ENCODE peak calls at places on chromosomes 13 and 19, in eight cellular contexts. One of them, this sample, is unnamed.

GRCh38 chr19:18768046-18768771 is 22.9 kb downstream of the COMP start:
- DNase-seq in CD8-positive, alpha-beta T cell: no peak
- DNase-seq in foreskin fibroblast: no peak
- DNase-seq in fibroblast of pulmonary artery: no peak
- DNase-seq in mucosa of descending colon: no peak
- DNase-seq in IMR-90: no peak
- DNase-seq in tibial artery: no peak
- DNase-seq in gastrocnemius medialis: no peak
- DNase-seq in this sample: no peak

GRCh38 chr19:49125025-49125731 is 5.8 kb downstream of the PPFIA3 start:
- DNase-seq in tibial artery: no peak
- DNase-seq in gastrocnemius medialis: no peak
- DNase-seq in foreskin fibroblast: no peak
- DNase-seq in fibroblast of pulmonary artery: no peak
- DNase-seq in CD8-positive, alpha-beta T cell: no peak
- DNase-seq in IMR-90: no peak
- DNase-seq in mucosa of descending colon: peak; percentile 89
- DNase-seq in this sample: no peak

GRCh38 chr19:49489601-49490167 is 2.3 kb downstream of the RPL13A start:
- DNase-seq in foreskin fibroblast: no peak
- DNase-seq in tibial artery: no peak
- DNase-seq in CD8-positive, alpha-beta T cell: peak; percentile 32
- DNase-seq in mucosa of descending colon: no peak
- DNase-seq in fibroblast of pulmonary artery: no peak
- DNase-seq in gastrocnemius medialis: no peak
- DNase-seq in IMR-90: no peak
- DNase-seq in this sample: no peak

GRCh38 chr19:30459859-30460258 is 87.7 kb downstream of the ZNF536 start:
- DNase-seq in IMR-90: no peak
- DNase-seq in gastrocnemius medialis: no peak
- DNase-seq in foreskin fibroblast: no peak
- DNase-seq in mucosa of descending colon: no peak
- DNase-seq in fibroblast of pulmonary artery: no peak
- DNase-seq in tibial artery: no peak
- DNase-seq in CD8-positive, alpha-beta T cell: no peak
- DNase-seq in this sample: no peak

GRCh38 chr19:15425321-15425950 is 6.6 kb upstream of the AKAP8L start:
- DNase-seq in IMR-90: no peak
- DNase-seq in CD8-positive, alpha-beta T cell: no peak
- DNase-seq in fibroblast of pulmonary artery: no peak
- DNase-seq in mucosa of descending colon: no peak
- DNase-seq in foreskin fibroblast: no peak
- DNase-seq in tibial artery: no peak
- DNase-seq in gastrocnemius medialis: no peak
- DNase-seq in this sample: no peak

GRCh38 chr19:16540948-16541347 is 1.3 kb downstream of the CHERP start:
- DNase-seq in mucosa of descending colon: no peak
- DNase-seq in gastrocnemius medialis: no peak
- DNase-seq in tibial artery: no peak
- DNase-seq in CD8-positive, alpha-beta T cell: no peak
- DNase-seq in IMR-90: no peak
- DNase-seq in fibroblast of pulmonary artery: no peak
- DNase-seq in foreskin fibroblast: no peak
- DNase-seq in this sample: no peak

GRCh38 chr13:111952814-111953213 is 114.1 kb upstream of the SOX1 start:
- DNase-seq in mucosa of descending colon: no peak
- DNase-seq in foreskin fibroblast: no peak
- DNase-seq in CD8-positive, alpha-beta T cell: no peak
- DNase-seq in IMR-90: no peak
- DNase-seq in gastrocnemius medialis: no peak
- DNase-seq in fibroblast of pulmonary artery: no peak
- DNase-seq in tibial artery: no peak
- DNase-seq in this sample: no peak

GRCh38 chr13:99058527-99059495 is 80.9 kb upstream of the DOCK9 start:
- DNase-seq in CD8-positive, alpha-beta T cell: no peak
- DNase-seq in foreskin fibroblast: no peak
- DNase-seq in tibial artery: no peak
- DNase-seq in mucosa of descending colon: no peak
- DNase-seq in gastrocnemius medialis: no peak
- DNase-seq in fibroblast of pulmonary artery: no peak
- DNase-seq in IMR-90: no peak
- DNase-seq in this sample: no peak

GRCh38 chr19:17530586-17530985 is 19.1 kb downstream of the PGLS start:
- DNase-seq in mucosa of descending colon: no peak
- DNase-seq in foreskin fibroblast: no peak
- DNase-seq in tibial artery: no peak
- DNase-seq in CD8-positive, alpha-beta T cell: no peak
- DNase-seq in gastrocnemius medialis: no peak
- DNase-seq in IMR-90: no peak
- DNase-seq in fibroblast of pulmonary artery: no peak
- DNase-seq in this sample: no peak

GRCh38 chr19:48715681-48716171 is 3.8 kb downstream of the MAMSTR start:
- DNase-seq in gastrocnemius medialis: peak; percentile 32
- DNase-seq in foreskin fibroblast: no peak
- DNase-seq in fibroblast of pulmonary artery: no peak
- DNase-seq in tibial artery: no peak
- DNase-seq in mucosa of descending colon: no peak
- DNase-seq in CD8-positive, alpha-beta T cell: no peak
- DNase-seq in IMR-90: no peak
- DNase-seq in this sample: peak; percentile 12

GRCh38 chr13:101452519-101453485 is at the start of gene ITGBL1:
- DNase-seq in IMR-90: peak; percentile 25
- DNase-seq in mucosa of descending colon: peak; percentile 52
- DNase-seq in tibial artery: peak; percentile 76
- DNase-seq in foreskin fibroblast: peak; percentile 72
- DNase-seq in gastrocnemius medialis: no peak
- DNase-seq in fibroblast of pulmonary artery: peak; percentile 17
- DNase-seq in CD8-positive, alpha-beta T cell: no peak
- DNase-seq in this sample: peak; percentile 7

GRCh38 chr13:61128850-61129645 is 286.6 kb downstream of the PCDH20 start:
- DNase-seq in IMR-90: no peak
- DNase-seq in tibial artery: no peak
- DNase-seq in fibroblast of pulmonary artery: no peak
- DNase-seq in gastrocnemius medialis: no peak
- DNase-seq in mucosa of descending colon: no peak
- DNase-seq in foreskin fibroblast: no peak
- DNase-seq in CD8-positive, alpha-beta T cell: no peak
- DNase-seq in this sample: no peak

DNA sequence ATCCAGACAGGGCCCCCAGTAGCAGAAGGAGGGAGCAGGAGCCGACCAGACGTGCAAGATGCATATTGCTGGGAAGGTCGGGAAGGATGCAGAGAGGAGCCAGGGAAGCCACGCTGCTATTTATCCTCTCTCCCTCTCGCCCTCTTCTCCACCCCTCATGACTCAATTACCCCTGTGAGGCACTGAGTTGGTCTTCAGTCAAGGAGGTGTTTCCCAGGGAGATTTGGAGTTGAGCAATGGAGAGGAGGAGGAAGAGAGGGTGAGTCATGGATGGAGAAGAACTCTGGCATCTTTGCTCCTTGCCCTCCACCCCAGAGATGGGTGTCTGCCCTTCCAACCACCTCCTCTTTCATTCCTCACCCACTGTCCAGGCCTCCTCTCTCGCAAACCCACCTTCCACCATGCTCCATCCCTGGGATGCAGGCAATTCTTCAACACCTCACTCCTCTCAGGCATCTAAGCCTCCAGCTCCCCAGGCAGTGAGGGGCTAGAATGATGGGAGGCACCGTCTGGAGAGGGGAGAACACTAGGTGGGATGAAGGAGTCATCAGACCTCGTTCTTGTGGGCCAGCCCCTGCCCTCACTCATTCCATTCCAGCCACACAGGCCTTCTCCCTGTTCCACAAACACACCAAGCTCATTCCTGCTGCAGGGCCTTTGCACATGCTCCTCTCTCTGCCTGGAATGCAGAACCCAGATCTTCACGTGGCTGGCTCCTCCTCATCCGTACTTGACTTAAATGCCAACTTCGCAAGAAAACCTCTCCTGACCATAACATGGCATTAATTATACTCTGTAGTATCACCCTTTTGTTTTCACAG is at the start of gene SBSN:
- DNase-seq in mucosa of descending colon: no peak
- DNase-seq in IMR-90: peak; percentile 84
- DNase-seq in CD8-positive, alpha-beta T cell: no peak
- DNase-seq in gastrocnemius medialis: no peak
- DNase-seq in fibroblast of pulmonary artery: peak; percentile 68
- DNase-seq in tibial artery: no peak
- DNase-seq in foreskin fibroblast: peak; percentile 85
- DNase-seq in this sample: peak; percentile 79
- H3K4me3 ChIP-seq in mucosa of descending colon: no peak within 1 kb of the TSS
- H3K4me3 ChIP-seq in IMR-90: no peak within 1 kb of the TSS
- H3K4me3 ChIP-seq in CD8-positive, alpha-beta T cell: no peak within 1 kb of the TSS
- H3K4me3 ChIP-seq in gastrocnemius medialis: no peak within 1 kb of the TSS
- H3K4me3 ChIP-seq in fibroblast of pulmonary artery: no peak within 1 kb of the TSS
- H3K4me3 ChIP-seq in tibial artery: no peak within 1 kb of the TSS
- H3K4me3 ChIP-seq in foreskin fibroblast: no peak within 1 kb of the TSS
- H3K4me3 ChIP-seq in this sample: no peak within 1 kb of the TSS

GRCh38 chr19:2543463-2544442 is 67.8 kb downstream of the GADD45B start:
- DNase-seq in fibroblast of pulmonary artery: peak; percentile 99
- DNase-seq in foreskin fibroblast: peak; percentile 98
- DNase-seq in gastrocnemius medialis: peak; percentile 93
- DNase-seq in CD8-positive, alpha-beta T cell: peak; percentile 77
- DNase-seq in tibial artery: peak; percentile 98
- DNase-seq in IMR-90: peak; percentile 98
- DNase-seq in mucosa of descending colon: peak; percentile 92
- DNase-seq in this sample: peak; percentile 99
- TF ChIP-seq CTCF in fibroblast of pulmonary artery: peak; percentile 36
- TF ChIP-seq CTCF in foreskin fibroblast: peak; percentile 32
- TF ChIP-seq CTCF in gastrocnemius medialis: peak; percentile 23
- TF ChIP-seq CTCF in CD8-positive, alpha-beta T cell: no peak
- TF ChIP-seq CTCF in tibial artery: no peak
- TF ChIP-seq CTCF in IMR-90: peak; percentile 56
- TF ChIP-seq CTCF in mucosa of descending colon: no peak
- TF ChIP-seq CTCF in this sample: peak; percentile 46

GRCh38 chr19:45881082-45881908 is 4.6 kb downstream of the IRF2BP1 start:
- DNase-seq in fibroblast of pulmonary artery: no peak
- DNase-seq in tibial artery: no peak
- DNase-seq in foreskin fibroblast: no peak
- DNase-seq in mucosa of descending colon: no peak
- DNase-seq in CD8-positive, alpha-beta T cell: no peak
- DNase-seq in IMR-90: no peak
- DNase-seq in gastrocnemius medialis: no peak
- DNase-seq in this sample: no peak

GRCh38 chr19:45883586-45883880 is 2.4 kb downstream of the IRF2BP1 start:
- DNase-seq in mucosa of descending colon: no peak
- DNase-seq in tibial artery: no peak
- DNase-seq in IMR-90: no peak
- DNase-seq in foreskin fibroblast: no peak
- DNase-seq in CD8-positive, alpha-beta T cell: no peak
- DNase-seq in gastrocnemius medialis: no peak
- DNase-seq in fibroblast of pulmonary artery: no peak
- DNase-seq in this sample: no peak

GRCh38 chr19:45881909-45882528 is 3.9 kb downstream of the IRF2BP1 start:
- DNase-seq in mucosa of descending colon: peak; percentile 76
- DNase-seq in tibial artery: no peak
- DNase-seq in IMR-90: no peak
- DNase-seq in fibroblast of pulmonary artery: no peak
- DNase-seq in gastrocnemius medialis: no peak
- DNase-seq in CD8-positive, alpha-beta T cell: no peak
- DNase-seq in foreskin fibroblast: no peak
- DNase-seq in this sample: no peak

GRCh38 chr19:45883881-45884681 is 1.9 kb downstream of the IRF2BP1 start:
- DNase-seq in fibroblast of pulmonary artery: no peak
- DNase-seq in CD8-positive, alpha-beta T cell: no peak
- DNase-seq in mucosa of descending colon: peak; percentile 65
- DNase-seq in tibial artery: no peak
- DNase-seq in IMR-90: no peak
- DNase-seq in foreskin fibroblast: no peak
- DNase-seq in gastrocnemius medialis: no peak
- DNase-seq in this sample: no peak

DNA sequence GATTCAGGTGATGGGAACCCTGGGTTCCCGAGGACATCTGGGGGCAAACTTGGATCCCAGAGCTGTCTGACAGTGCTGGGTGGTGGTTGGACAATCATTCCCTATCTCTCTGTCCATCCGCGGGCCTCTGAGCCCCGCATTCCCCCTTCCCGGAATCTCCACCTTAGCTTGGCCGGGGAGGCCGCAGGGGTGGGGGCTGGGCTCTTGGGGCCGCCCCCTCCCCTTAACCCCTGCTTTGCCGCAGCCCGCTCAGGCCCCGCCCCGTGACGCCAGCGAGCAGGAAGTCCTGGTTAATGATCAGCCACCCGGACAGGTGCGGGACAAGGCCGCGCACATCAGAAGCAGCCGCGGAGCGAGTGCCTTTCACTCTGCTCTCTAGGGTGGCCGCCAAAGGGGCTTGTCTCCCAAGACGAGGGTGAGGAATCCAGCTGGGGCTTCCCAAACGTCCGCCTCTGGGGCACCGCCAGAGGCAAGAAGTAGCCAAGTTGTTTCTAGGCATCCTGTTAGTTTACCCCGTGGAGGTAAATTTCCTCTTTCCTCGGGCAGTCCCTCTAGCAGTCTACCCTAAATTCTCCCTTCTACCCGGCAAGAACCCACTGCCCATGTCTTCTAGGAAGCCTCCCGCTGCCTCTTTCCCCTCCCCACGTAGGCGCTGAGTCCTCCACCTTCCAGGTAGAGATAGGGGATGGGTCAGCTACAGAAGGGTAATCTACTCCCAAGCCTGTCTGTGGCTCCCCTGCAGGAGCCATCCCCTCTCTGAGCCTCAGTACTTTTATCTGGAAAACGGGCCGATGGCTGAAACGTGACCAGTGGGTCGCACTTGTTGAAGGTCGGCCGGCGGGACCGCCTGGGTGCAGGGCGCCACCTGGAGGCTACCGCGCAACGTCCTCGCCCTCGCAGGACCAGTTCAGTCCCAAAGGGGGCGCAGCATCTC is 3.0 kb downstream of the IRF2BP1 start:
- DNase-seq in foreskin fibroblast: peak; percentile 77
- DNase-seq in mucosa of descending colon: peak; percentile 91
- DNase-seq in tibial artery: peak; percentile 85
- DNase-seq in CD8-positive, alpha-beta T cell: peak; percentile 85
- DNase-seq in gastrocnemius medialis: peak; percentile 62
- DNase-seq in fibroblast of pulmonary artery: peak; percentile 92
- DNase-seq in IMR-90: peak; percentile 82
- DNase-seq in this sample: peak; percentile 93
- H3K4me3 ChIP-seq in foreskin fibroblast: no peak overlapping the region
- H3K4me3 ChIP-seq in mucosa of descending colon: no peak overlapping the region
- H3K4me3 ChIP-seq in tibial artery: no peak overlapping the region
- H3K4me3 ChIP-seq in CD8-positive, alpha-beta T cell: no peak overlapping the region
- H3K4me3 ChIP-seq in gastrocnemius medialis: peak overlapping the region; percentile 12
- H3K4me3 ChIP-seq in fibroblast of pulmonary artery: no peak overlapping the region
- H3K4me3 ChIP-seq in IMR-90: no peak overlapping the region
- H3K4me3 ChIP-seq in this sample: peak overlapping the region; percentile 3

DNA sequence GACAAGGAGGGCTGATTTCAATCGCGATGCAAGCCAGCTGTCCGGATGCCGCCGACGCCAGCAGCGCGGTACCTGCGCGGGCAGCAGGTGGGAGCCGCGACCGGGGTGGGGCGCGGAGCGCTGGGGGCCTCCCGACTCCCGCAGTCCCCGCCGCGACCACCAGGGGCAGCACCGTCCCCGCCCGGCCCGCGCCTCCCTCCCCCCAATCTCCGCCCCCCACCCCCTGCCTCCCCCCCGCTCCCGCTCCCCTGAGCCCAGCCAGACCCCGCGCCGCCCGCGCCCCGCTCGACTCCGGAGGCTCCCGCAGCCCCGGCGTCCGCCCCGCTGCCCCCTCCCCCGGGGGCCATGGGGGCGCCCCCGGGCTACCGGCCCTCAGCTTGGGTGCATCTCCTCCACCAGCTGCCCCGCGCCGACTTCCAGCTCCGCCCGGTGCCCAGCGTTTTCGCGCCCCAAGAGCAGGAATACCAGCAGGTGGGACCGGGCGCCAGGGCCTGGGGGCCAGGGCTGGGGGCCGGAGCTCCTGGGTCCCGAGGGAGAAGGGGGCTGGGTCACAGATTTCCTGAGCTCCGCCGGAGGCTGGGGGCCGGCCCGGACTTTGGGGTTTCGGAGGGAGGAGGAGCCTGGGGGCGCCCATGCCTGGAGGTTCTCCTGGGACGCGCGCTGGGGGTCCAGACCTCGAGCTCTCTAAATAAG is at the start of gene TTYH1:
- DNase-seq in mucosa of descending colon: no peak
- DNase-seq in IMR-90: no peak
- DNase-seq in fibroblast of pulmonary artery: no peak
- DNase-seq in CD8-positive, alpha-beta T cell: peak; percentile 63
- DNase-seq in gastrocnemius medialis: no peak
- DNase-seq in foreskin fibroblast: no peak
- DNase-seq in tibial artery: no peak
- DNase-seq in this sample: no peak
- TF ChIP-seq CTCF in mucosa of descending colon: no peak
- TF ChIP-seq CTCF in IMR-90: no peak
- TF ChIP-seq CTCF in fibroblast of pulmonary artery: no peak
- TF ChIP-seq CTCF in CD8-positive, alpha-beta T cell: peak; percentile 49
- TF ChIP-seq CTCF in gastrocnemius medialis: no peak
- TF ChIP-seq CTCF in foreskin fibroblast: no peak
- TF ChIP-seq CTCF in tibial artery: no peak
- TF ChIP-seq CTCF in this sample: no peak